ENCODE peak calls at places on chromosomes 2 and 18, in ten cellular contexts. Y, I, W, V, G, E, C, F, T and S are unnamed samples.

GRCh38 chr2:149857344-149857743 is 269.8 kb upstream of the MMADHC start:
- DNase-seq in C (no peak), E (no peak), T (peak), I (no peak), Y (no peak), W (no peak), G (no peak), V (peak), F (peak), S (peak)

GRCh38 chr18:76504749-76505148 is 9.7 kb upstream of the ZNF516 start:
- DNase-seq in T (no peak), E (no peak), G (no peak), V (no peak), W (no peak), I (no peak), F (peak), C (no peak), Y (no peak), S (no peak)

GRCh38 chr2:3172265-3172935 is 205.2 kb downstream of the EIPR1 start:
- DNase-seq in V (no peak), G (no peak), T (peak), W (no peak), C (no peak), F (no peak), E (no peak), Y (no peak), I (peak), S (no peak)

GRCh38 chr2:137706786-137707613 is 257.3 kb upstream of the HNMT start:
- DNase-seq in Y (peak), W (no peak), V (no peak), E (no peak), G (no peak), F (no peak), I (peak), C (no peak), T (no peak), S (no peak)

GRCh38 chr18:56402872-56403516 is 235.4 kb downstream of the TXNL1 start:
- DNase-seq in Y (no peak), C (peak), F (peak), G (no peak), I (no peak), E (no peak), T (peak), W (no peak), V (peak), S (peak)

GRCh38 chr2:150778828-150779227 is 291.4 kb upstream of the RND3 start:
- DNase-seq in W (peak), Y (no peak), G (no peak), T (no peak), E (no peak), C (no peak), V (peak), F (no peak), I (no peak), S (no peak)

GRCh38 chr2:56121995-56122394 is 61.8 kb upstream of the CCDC85A start:
- DNase-seq in C (no peak), G (no peak), E (no peak), Y (no peak), T (no peak), F (no peak), I (no peak), W (no peak), V (no peak), S (no peak)

GRCh38 chr2:95391641-95392310 is 10.7 kb upstream of the FAHD2A start:
- DNase-seq in T (no peak), E (no peak), I (peak), F (no peak), C (no peak), W (no peak), Y (no peak), V (no peak), G (peak), S (no peak)

GRCh38 chr2:29583104-29583503 is 338.3 kb downstream of the ALK start:
- DNase-seq in C (no peak), E (no peak), Y (no peak), V (peak), T (peak), F (peak), G (peak), W (no peak), I (no peak), S (no peak)

GRCh38 chr18:34929336-34929780 is 111.9 kb upstream of the MAPRE2 start:
- DNase-seq in C (peak), Y (no peak), V (peak), E (no peak), G (no peak), T (peak), I (no peak), F (peak), W (no peak), S (peak)

GRCh38 chr18:75586576-75586975 is 159.1 kb upstream of the SMIM21 start:
- DNase-seq in V (no peak), T (no peak), Y (no peak), W (no peak), C (no peak), I (no peak), F (no peak), E (no peak), G (no peak), S (no peak)

GRCh38 chr2:214607051-214607450 is 196.2 kb downstream of the VWC2L start:
- DNase-seq in C (no peak), E (no peak), T (peak), W (no peak), V (no peak), Y (no peak), I (no peak), G (no peak), F (no peak), S (no peak)

GRCh38 chr2:136874258-136874657 is 108.9 kb downstream of the THSD7B start:
- DNase-seq in G (no peak), T (no peak), F (no peak), I (no peak), Y (no peak), C (no peak), W (no peak), V (peak), E (no peak), S (no peak)

GRCh38 chr2:105287692-105288091 is 41.8 kb downstream of the TGFBRAP1 start:
- DNase-seq in I (no peak), F (peak), E (no peak), Y (no peak), C (no peak), G (no peak), W (no peak), V (peak), T (peak), S (peak)

GRCh38 chr2:163132850-163133249 is 294.3 kb upstream of the KCNH7 start:
- DNase-seq in T (no peak), W (no peak), V (peak), C (no peak), F (peak), I (no peak), G (no peak), E (no peak), Y (no peak), S (no peak)

GRCh38 chr18:62989195-62989594 is 273.9 kb downstream of the PHLPP1 start:
- DNase-seq in G (no peak), W (no peak), Y (no peak), F (no peak), E (no peak), I (no peak), T (no peak), C (no peak), V (no peak), S (no peak)

GRCh38 chr2:15058015-15058414 is 425.5 kb downstream of the LRATD1 start:
- DNase-seq in G (no peak), V (no peak), T (no peak), F (peak), Y (no peak), C (no peak), W (no peak), E (no peak), I (no peak), S (no peak)
- TF ChIP-seq CTCF in G (no peak), V (no peak), T (peak), F (peak), Y (peak), C (peak), W (peak), E (no peak), I (no peak), S (peak)

GRCh38 chr2:86476092-86476491 is 34.9 kb downstream of the KDM3A start:
- DNase-seq in E (no peak), T (no peak), C (peak), I (no peak), Y (no peak), V (peak), F (peak), G (no peak), W (no peak), S (no peak)
- H3K4me3 ChIP-seq in E (no peak), T (no peak), C (no peak), I (no peak), Y (no peak), V (no peak), F (no peak), G (no peak), W (no peak), S (no peak)

GRCh38 chr2:10900216-10901109 is 11.3 kb upstream of the KCNF1 start:
- DNase-seq in F (peak), V (no peak), I (no peak), E (no peak), G (no peak), C (no peak), W (no peak), Y (no peak), T (peak), S (no peak)
- TF ChIP-seq CTCF in F (peak), V (no peak), I (no peak), E (no peak), G (no peak), C (peak), W (peak), Y (peak), T (peak), S (peak)

DNA sequence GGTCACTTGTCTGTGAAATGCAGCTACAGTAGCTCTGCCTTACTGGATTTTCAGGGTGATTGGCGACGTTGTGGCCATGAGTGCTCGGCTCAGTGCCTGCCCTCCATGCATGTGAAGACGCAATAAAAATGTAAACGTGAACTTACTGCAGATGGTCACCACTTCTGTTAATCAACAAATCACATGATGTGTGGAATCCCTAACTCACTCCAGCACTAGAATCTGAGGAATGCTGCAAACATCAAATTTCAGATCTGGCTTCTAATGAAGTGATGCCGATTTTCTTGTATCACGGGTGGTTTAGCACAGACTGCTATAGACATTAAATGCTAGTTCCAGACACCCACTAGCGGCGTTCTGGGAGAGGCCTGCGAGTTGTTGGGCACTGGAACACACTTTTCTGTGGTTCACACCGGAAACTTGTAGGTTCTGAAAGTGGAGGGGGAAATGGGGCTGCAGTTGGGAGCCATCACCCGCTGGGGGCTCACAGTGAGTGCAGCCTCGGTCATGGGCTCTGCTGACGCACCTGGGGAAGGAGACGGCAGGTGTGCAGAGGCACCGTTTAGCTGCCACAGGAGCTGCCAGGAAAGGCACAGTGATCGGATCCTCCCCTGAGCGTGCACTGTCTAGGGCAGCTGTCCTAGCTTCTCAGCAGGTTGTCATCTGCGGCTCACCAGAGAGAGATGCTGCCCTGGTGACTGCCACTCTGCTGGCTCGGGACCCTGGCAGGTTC is 6.6 kb downstream of the CNDP1 start:
- DNase-seq in E (no peak), F (no peak), W (no peak), T (no peak), G (no peak), V (peak), I (no peak), C (no peak), Y (no peak), S (no peak)
- H3K4me3 ChIP-seq in E (no peak), F (no peak), W (no peak), T (no peak), G (no peak), V (no peak), I (no peak), C (no peak), Y (no peak), S (no peak)

GRCh38 chr2:26345554-26346453 is at the start of gene SELENOI:
- DNase-seq in E (peak), G (peak), W (peak), T (peak), C (peak), F (peak), Y (peak), V (peak), I (peak), S (peak)
- TF ChIP-seq CTCF in E (peak), G (no peak), W (no peak), T (no peak), C (no peak), F (no peak), Y (no peak), V (no peak), I (no peak), S (no peak)

DNA sequence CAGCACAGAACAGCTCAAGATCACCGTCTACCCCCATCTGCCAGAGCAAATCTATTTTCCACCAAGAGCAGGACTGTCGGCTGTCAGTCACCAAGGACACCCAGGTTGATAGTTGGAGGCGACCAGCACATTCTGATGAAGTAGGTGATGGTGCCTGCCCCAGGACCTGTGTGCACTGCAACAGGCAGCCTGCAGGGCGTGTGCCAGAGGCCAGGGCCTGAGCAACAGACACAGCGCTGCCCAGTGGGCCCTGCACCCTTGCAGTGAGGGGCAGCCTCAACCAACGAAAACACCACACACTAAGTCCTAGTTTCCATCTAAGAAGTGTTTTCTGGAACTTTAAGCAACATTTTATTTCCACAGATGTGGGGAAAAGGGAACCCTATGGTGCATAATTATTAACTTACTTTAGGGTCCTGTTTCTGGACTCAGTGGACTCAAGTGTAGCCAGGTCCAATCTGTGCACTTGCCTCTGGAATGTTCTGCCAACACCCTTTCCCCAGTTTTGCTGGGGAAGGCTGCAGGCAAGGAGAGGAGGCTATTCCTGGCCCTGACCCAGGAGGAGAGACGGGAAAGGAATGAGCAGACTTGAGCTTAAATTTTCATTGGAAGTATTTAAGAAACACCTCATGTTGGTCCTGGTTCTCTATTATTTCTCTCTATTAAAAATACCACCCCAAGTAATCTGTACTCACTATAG is 61.5 kb downstream of the ADNP2 start:
- DNase-seq in Y (peak), I (no peak), W (no peak), E (no peak), C (no peak), V (peak), T (no peak), F (no peak), G (no peak), S (no peak)
- H3K4me3 ChIP-seq in Y (no peak), I (peak), W (peak), E (no peak), C (no peak), V (no peak), T (no peak), F (no peak), G (no peak), S (no peak)

GRCh38 chr2:22215517-22215916 is 1091.7 kb downstream of the TDRD15 start:
- DNase-seq in E (no peak), I (no peak), T (no peak), F (no peak), C (no peak), V (no peak), Y (no peak), G (no peak), W (no peak), S (no peak)
- TF ChIP-seq CTCF in E (no peak), I (no peak), T (no peak), F (no peak), C (no peak), V (no peak), Y (no peak), G (no peak), W (no peak), S (no peak)

GRCh38 chr2:101790416-101790815 is 92.9 kb downstream of the MAP4K4 start:
- DNase-seq in W (no peak), V (peak), C (no peak), I (no peak), E (no peak), G (no peak), Y (no peak), F (peak), T (no peak), S (no peak)

GRCh38 chr2:101788565-101788964 is 91.1 kb downstream of the MAP4K4 start:
- DNase-seq in I (no peak), G (no peak), F (peak), V (no peak), E (no peak), C (no peak), T (no peak), W (no peak), Y (no peak), S (no peak)

GRCh38 chr2:101787097-101787496 is 89.6 kb downstream of the MAP4K4 start:
- DNase-seq in W (no peak), F (no peak), G (no peak), I (no peak), V (no peak), E (no peak), Y (no peak), C (no peak), T (no peak), S (no peak)

GRCh38 chr2:101790856-101791255 is 93.3 kb downstream of the MAP4K4 start:
- DNase-seq in F (peak), C (peak), Y (no peak), W (peak), I (no peak), T (no peak), V (peak), E (peak), G (no peak), S (peak)

DNA sequence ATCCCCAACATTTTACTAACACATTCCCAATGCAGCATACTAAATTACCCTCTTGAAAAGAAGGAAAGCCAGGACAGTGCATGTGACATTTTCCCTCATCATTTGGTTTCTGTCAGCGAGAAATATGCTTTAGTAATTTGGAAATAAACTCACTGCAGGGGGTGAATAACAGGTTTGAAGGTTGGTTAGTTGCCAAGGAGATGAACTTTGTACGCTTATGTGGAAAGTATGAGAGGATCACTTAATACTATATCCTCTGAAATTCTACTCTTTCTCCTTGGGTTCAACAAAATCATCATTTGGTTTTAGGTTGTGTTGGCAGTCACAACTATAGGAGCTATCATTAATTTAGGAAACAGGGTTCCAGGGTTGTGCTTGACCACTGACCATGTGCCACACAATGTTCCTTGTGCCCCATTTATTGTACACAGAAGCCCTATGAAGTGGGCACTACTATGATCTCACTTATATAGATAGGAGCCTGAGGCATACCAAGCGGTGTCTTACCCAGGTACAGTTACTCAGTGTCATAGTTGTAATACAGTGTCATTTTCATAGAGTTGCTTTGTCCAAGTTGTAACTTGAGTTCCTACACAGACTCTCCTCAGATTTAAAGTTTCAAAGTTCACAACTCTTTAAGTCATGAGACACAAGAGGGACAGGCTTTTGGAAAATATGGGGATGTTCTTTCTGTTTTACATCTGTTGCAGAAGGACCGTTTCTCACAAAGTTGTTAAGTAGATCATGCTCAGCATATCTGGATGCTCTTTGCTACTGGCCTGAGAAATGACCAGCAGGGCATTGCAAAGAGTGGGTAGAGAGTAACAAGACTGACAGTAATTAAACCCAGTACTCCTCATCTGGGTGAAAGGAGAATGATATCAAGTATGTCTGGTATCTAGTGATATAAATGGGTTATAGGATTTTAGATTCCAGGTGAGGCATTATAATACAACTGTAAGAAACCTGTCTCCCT is 91.8 kb downstream of the MAP4K4 start:
- DNase-seq in I (no peak), C (no peak), G (no peak), T (no peak), E (no peak), F (no peak), W (no peak), V (no peak), Y (no peak), S (no peak)
- H3K4me3 ChIP-seq in I (no peak), C (no peak), G (no peak), T (no peak), E (no peak), F (no peak), W (no peak), V (no peak), Y (no peak), S (no peak)

GRCh38 chr2:31429759-31430438 is 15.4 kb upstream of the XDH start:
- DNase-seq in W (no peak), T (peak), I (no peak), F (no peak), E (no peak), V (peak), G (peak), C (no peak), Y (no peak), S (no peak)

GRCh38 chr2:31429040-31429439 is 14.5 kb upstream of the XDH start:
- DNase-seq in E (no peak), V (no peak), C (no peak), T (no peak), Y (no peak), F (no peak), W (no peak), G (no peak), I (no peak), S (no peak)

GRCh38 chr2:31430439-31431165 is 16.1 kb upstream of the XDH start:
- DNase-seq in W (no peak), T (peak), C (no peak), G (no peak), I (no peak), V (peak), Y (no peak), F (no peak), E (no peak), S (no peak)

GRCh38 chr2:31426096-31426495 is 11.6 kb upstream of the XDH start:
- DNase-seq in I (no peak), E (no peak), Y (no peak), G (no peak), V (no peak), T (no peak), W (no peak), C (no peak), F (no peak), S (no peak)

DNA sequence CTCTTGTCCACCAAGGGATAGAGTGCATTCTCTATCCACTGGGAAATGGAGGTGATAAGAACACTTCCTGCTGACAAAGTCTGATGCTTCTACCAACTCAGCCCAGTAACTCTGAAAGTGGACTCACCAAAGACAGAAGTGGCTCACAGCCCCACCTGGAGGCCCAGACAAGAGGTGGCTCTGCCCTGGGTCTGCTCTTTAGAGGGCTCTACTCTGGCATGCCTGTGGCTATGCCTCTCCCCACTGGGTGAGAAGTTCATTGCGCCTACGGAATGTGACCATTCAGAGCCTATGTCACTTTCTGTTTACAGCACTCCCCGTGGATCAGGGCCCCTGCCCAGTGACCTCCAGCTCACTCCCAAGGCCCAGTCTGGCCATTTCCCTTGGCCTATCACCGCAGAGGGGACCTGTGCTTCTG is 13.5 kb upstream of the XDH start:
- DNase-seq in G (no peak), C (no peak), W (no peak), I (no peak), Y (no peak), E (no peak), F (no peak), T (peak), V (peak), S (no peak)
- TF ChIP-seq CTCF in G (no peak), C (peak), W (no peak), I (no peak), Y (no peak), E (no peak), F (no peak), T (peak), V (peak), S (peak)